ENCODE peak calls at places on chromosomes 7 and 10, in five cellular contexts. C is mesendoderm; N is left ventricle myocardium inferior; G is CD4-positive, alpha-beta memory T cell; D is prostate gland. P is an unnamed sample. For H3K4me1, the result is how much of the 10 kb centered on the place peaks cover.

GRCh38 chr10:5165738-5166137 is 19.2 kb downstream of the AKR1C8 start:
- DNase-seq in N (no peak), D (no peak), G (no peak), C (peak), P (no peak)

GRCh38 chr7:69599211-69599878 is 1.1 kb downstream of the AUTS2 start:
- DNase-seq in N (no peak), G (no peak), C (peak), D (no peak), P (peak)

GRCh38 chr7:154929006-154929726 is 73.8 kb downstream of the PAXIP1 start:
- DNase-seq in N (no peak), G (no peak), D (no peak), C (no peak), P (no peak)

GRCh38 chr10:86299562-86299961 is 67.0 kb downstream of the GRID1 start:
- DNase-seq in G (no peak), N (no peak), D (no peak), C (no peak), P (no peak)

GRCh38 chr10:132539431-132539839 is 1.8 kb downstream of the INPP5A start:
- DNase-seq in D (peak), C (no peak), N (peak), G (peak), P (peak)

GRCh38 chr10:123655763-123656162 is 10.4 kb upstream of the GPR26 start:
- DNase-seq in C (peak), N (no peak), D (no peak), G (no peak), P (no peak)

GRCh38 chr10:103884681-103885139 is 29.3 kb upstream of the SH3PXD2A start:
- DNase-seq in D (peak), N (no peak), C (peak), G (peak), P (no peak)

GRCh38 chr10:47264797-47265281 is 35.2 kb upstream of the GDF10 start:
- DNase-seq in C (peak), D (no peak), N (no peak), G (peak), P (no peak)

GRCh38 chr10:78461333-78461732 is 427.7 kb downstream of the RPS24 start:
- DNase-seq in N (no peak), D (no peak), C (no peak), G (no peak), P (no peak)

GRCh38 chr7:44607141-44608068 is 978 bp downstream of the OGDH start:
- DNase-seq in N (no peak), D (no peak), C (no peak), G (no peak), P (no peak)

GRCh38 chr7:82264752-82265305 is 178.7 kb downstream of the CACNA2D1 start:
- DNase-seq in N (no peak), G (no peak), C (no peak), D (no peak), P (no peak)

GRCh38 chr10:101693701-101694055 is 1.3 kb downstream of the FBXW4 start:
- DNase-seq in N (no peak), D (peak), C (peak), G (no peak), P (no peak)

GRCh38 chr7:124840435-124840834 is 74.8 kb upstream of the GPR37 start:
- DNase-seq in G (no peak), C (peak), N (no peak), D (no peak), P (no peak)

GRCh38 chr7:22640269-22640668 is 86.7 kb upstream of the IL6 start:
- DNase-seq in N (no peak), G (no peak), C (no peak), D (no peak), P (no peak)

GRCh38 chr7:80783688-80784327 is 135.0 kb downstream of the SEMA3C start:
- DNase-seq in N (no peak), C (no peak), G (no peak), D (no peak), P (no peak)

GRCh38 chr10:12617205-12618175 is 268.1 kb downstream of the CAMK1D start:
- DNase-seq in C (no peak), G (no peak), D (no peak), N (no peak), P (no peak)

GRCh38 chr10:26430641-26431163 is 7.4 kb upstream of the APBB1IP start:
- DNase-seq in G (peak), N (no peak), C (no peak), D (no peak), P (no peak)

GRCh38 chr10:75180592-75180991 is 30.0 kb upstream of the VDAC2 start:
- DNase-seq in N (no peak), G (no peak), D (no peak), C (no peak), P (no peak)

GRCh38 chr7:137790828-137791227 is 55.9 kb downstream of the DGKI start:
- DNase-seq in C (no peak), G (no peak), N (no peak), D (no peak), P (no peak)

GRCh38 chr10:43866712-43867111 is 218.0 kb upstream of the ZNF32 start:
- DNase-seq in D (no peak), N (no peak), C (no peak), G (no peak), P (no peak)

GRCh38 chr10:124708922-124709520 is 35.2 kb downstream of the FAM53B start:
- DNase-seq in G (no peak), C (peak), N (no peak), D (no peak), P (no peak)

GRCh38 chr10:124708246-124708779 is 35.9 kb downstream of the FAM53B start:
- DNase-seq in D (no peak), G (no peak), C (no peak), N (no peak), P (no peak)

GRCh38 chr10:124711145-124711544 is 33.0 kb downstream of the FAM53B start:
- DNase-seq in N (no peak), G (no peak), D (no peak), C (no peak), P (no peak)

GRCh38 chr10:124709862-124710261 is 34.3 kb downstream of the FAM53B start:
- DNase-seq in N (peak), D (no peak), C (no peak), G (no peak), P (no peak)

GRCh38 chr10:124710266-124710881 is 33.8 kb downstream of the FAM53B start:
- DNase-seq in C (no peak), D (no peak), G (no peak), N (no peak), P (no peak)
- H3K4me1 ChIP-seq in C (under half), D (under half), G (half or more), N (half or more), P (under half)

GRCh38 chr10:87547734-87548311 is 43.1 kb downstream of the MINPP1 start:
- DNase-seq in G (no peak), N (no peak), D (no peak), C (no peak), P (no peak)
- H3K4me1 ChIP-seq in G (under half), N (under half), D (under half), C (under half), P (under half)

GRCh38 chr10:118333871-118334270 is 8.3 kb downstream of the FAM204A start:
- DNase-seq in G (no peak), D (no peak), N (no peak), C (no peak), P (no peak)
- H3K4me1 ChIP-seq in G (under half), D (under half), N (under half), C (under half), P (under half)

GRCh38 chr10:114645729-114646128 is 12.3 kb downstream of the ABLIM1 start:
- DNase-seq in N (no peak), C (no peak), D (no peak), G (no peak), P (no peak)
- H3K4me1 ChIP-seq in N (half or more), C (under half), D (under half), G (under half), P (under half)

GRCh38 chr7:106779877-106780276 is 85.2 kb upstream of the PIK3CG start:
- DNase-seq in D (no peak), C (peak), N (no peak), G (no peak), P (peak)
- H3K4me1 ChIP-seq in D (under half), C (under half), N (under half), G (under half), P (under half)

DNA sequence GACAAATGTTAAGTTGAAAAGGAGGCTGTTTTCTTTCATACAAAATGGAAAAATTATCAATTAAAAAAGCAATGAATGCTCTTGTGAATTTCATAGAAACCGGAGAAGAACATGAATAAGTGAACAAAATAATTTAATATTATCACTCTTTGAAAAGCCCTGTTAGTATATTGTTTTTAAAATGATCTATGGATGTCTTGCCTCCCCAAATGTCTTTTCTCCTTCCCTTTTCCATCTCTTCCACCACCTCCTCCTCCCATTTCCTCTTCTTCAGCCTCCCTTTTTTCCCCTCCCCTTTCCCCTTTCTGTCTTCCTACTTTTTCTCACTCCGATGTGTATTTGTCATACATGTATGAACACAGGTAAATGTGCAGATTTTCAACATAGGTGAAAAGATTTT is 234.7 kb downstream of the MALRD1 start:
- DNase-seq in C (no peak), G (no peak), D (no peak), N (no peak), P (no peak)
- H3K4me1 ChIP-seq in C (under half), G (under half), D (under half), N (under half), P (under half)

DNA sequence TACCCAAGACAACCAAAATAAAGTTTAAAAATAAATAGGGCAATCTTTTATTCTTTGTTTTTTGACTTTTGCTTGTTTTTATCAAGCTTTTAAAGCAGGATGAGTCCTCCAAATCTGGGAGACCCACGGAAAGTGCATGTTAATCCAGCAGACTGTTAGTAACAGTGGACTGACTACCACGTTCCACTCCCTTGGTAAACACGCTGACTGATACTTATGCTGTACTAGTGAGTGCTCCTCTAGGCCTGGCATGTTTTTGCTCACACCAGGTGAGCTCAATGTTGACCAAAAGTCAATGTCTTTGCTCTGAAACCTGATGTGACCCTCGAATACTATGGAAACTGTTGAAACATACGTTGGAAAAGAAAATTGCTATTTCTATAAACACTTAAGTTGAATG is 88.4 kb downstream of the KIAA1549 start:
- DNase-seq in G (no peak), N (no peak), C (no peak), D (no peak), P (no peak)
- H3K4me1 ChIP-seq in G (under half), N (under half), C (under half), D (under half), P (under half)

GRCh38 chr7:144489504-144489903 is 86.0 kb upstream of the NOBOX start:
- DNase-seq in D (no peak), N (no peak), C (no peak), G (no peak), P (no peak)

GRCh38 chr7:144488977-144489376 is 85.5 kb upstream of the NOBOX start:
- DNase-seq in D (no peak), C (no peak), G (no peak), N (no peak), P (no peak)

GRCh38 chr7:144483189-144483588 is 79.7 kb upstream of the NOBOX start:
- DNase-seq in N (no peak), G (no peak), C (no peak), D (no peak), P (no peak)

GRCh38 chr7:144484445-144484844 is 81.0 kb upstream of the NOBOX start:
- DNase-seq in G (no peak), D (no peak), N (no peak), C (no peak), P (no peak)

DNA sequence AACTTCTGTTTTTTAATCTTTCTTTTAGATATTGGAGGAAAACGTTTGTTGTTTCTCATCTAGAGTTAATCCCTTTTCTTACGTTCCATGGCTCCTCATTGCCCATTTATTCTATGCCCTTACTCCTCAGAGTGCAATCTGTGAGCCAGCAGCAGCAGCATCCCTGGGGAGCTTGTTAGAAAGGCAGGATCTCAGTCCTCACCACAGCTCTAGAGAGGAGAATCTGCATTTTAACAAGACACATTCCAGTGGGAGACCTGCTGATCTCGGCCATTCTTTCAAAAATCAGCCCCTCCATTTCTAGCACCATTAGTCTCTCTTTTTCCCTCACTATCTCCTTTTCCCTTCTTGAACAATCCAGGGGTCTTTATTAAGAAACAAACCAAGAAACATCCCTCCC is 84.4 kb upstream of the NOBOX start:
- DNase-seq in N (no peak), G (no peak), D (no peak), C (peak), P (no peak)
- H3K4me1 ChIP-seq in N (under half), G (under half), D (under half), C (under half), P (under half)